ENCODE peak calls at places on chromosomes 12 and 14, in eight cellular contexts. One of them, this sample, is unnamed.

GRCh38 chr14:75069021-75069810 is at the start of gene ZC2HC1C:
- DNase-seq in left ventricle myocardium inferior: peak
- DNase-seq in right atrium auricular region: peak
- DNase-seq in suprapubic skin: peak
- DNase-seq in GM13976: peak
- DNase-seq in lower lobe of right lung: peak
- DNase-seq in astrocyte of the cerebellum: peak
- DNase-seq in astrocyte of the spinal cord: peak
- DNase-seq in this sample: peak

GRCh38 chr14:96051231-96051630 is 12.1 kb downstream of the C14orf132 start:
- DNase-seq in suprapubic skin: no peak
- DNase-seq in lower lobe of right lung: no peak
- DNase-seq in left ventricle myocardium inferior: no peak
- DNase-seq in astrocyte of the spinal cord: no peak
- DNase-seq in right atrium auricular region: no peak
- DNase-seq in GM13976: no peak
- DNase-seq in astrocyte of the cerebellum: no peak
- DNase-seq in this sample: no peak

GRCh38 chr14:24058951-24059475 is 7.2 kb downstream of the CARMIL3 start:
- DNase-seq in astrocyte of the spinal cord: no peak
- DNase-seq in right atrium auricular region: no peak
- DNase-seq in astrocyte of the cerebellum: no peak
- DNase-seq in left ventricle myocardium inferior: no peak
- DNase-seq in GM13976: no peak
- DNase-seq in suprapubic skin: no peak
- DNase-seq in lower lobe of right lung: no peak
- DNase-seq in this sample: no peak

GRCh38 chr12:102302553-102302952 is 104.9 kb upstream of the PMCH start:
- DNase-seq in astrocyte of the cerebellum: no peak
- DNase-seq in lower lobe of right lung: no peak
- DNase-seq in GM13976: no peak
- DNase-seq in right atrium auricular region: no peak
- DNase-seq in left ventricle myocardium inferior: no peak
- DNase-seq in suprapubic skin: no peak
- DNase-seq in astrocyte of the spinal cord: no peak
- DNase-seq in this sample: no peak

GRCh38 chr14:104220225-104221070 is 82.1 kb downstream of the KIF26A start:
- DNase-seq in left ventricle myocardium inferior: no peak
- DNase-seq in lower lobe of right lung: peak
- DNase-seq in astrocyte of the cerebellum: no peak
- DNase-seq in astrocyte of the spinal cord: no peak
- DNase-seq in right atrium auricular region: no peak
- DNase-seq in GM13976: no peak
- DNase-seq in suprapubic skin: peak
- DNase-seq in this sample: no peak

GRCh38 chr12:131091976-131092691 is 138.4 kb downstream of the ADGRD1 start:
- DNase-seq in lower lobe of right lung: peak
- DNase-seq in astrocyte of the spinal cord: no peak
- DNase-seq in right atrium auricular region: no peak
- DNase-seq in left ventricle myocardium inferior: no peak
- DNase-seq in suprapubic skin: peak
- DNase-seq in astrocyte of the cerebellum: no peak
- DNase-seq in GM13976: no peak
- DNase-seq in this sample: no peak

GRCh38 chr12:112191201-112191600 is 65.8 kb downstream of the TRAFD1 start:
- DNase-seq in lower lobe of right lung: no peak
- DNase-seq in left ventricle myocardium inferior: no peak
- DNase-seq in astrocyte of the spinal cord: no peak
- DNase-seq in right atrium auricular region: no peak
- DNase-seq in astrocyte of the cerebellum: no peak
- DNase-seq in GM13976: no peak
- DNase-seq in suprapubic skin: no peak
- DNase-seq in this sample: no peak

GRCh38 chr12:132723015-132723763 is 12.5 kb downstream of the PGAM5 start:
- DNase-seq in right atrium auricular region: no peak
- DNase-seq in suprapubic skin: no peak
- DNase-seq in astrocyte of the spinal cord: peak
- DNase-seq in astrocyte of the cerebellum: no peak
- DNase-seq in left ventricle myocardium inferior: peak
- DNase-seq in GM13976: no peak
- DNase-seq in lower lobe of right lung: no peak
- DNase-seq in this sample: no peak

GRCh38 chr14:99257673-99258221 is 14.2 kb downstream of the BCL11B start:
- DNase-seq in astrocyte of the spinal cord: no peak
- DNase-seq in lower lobe of right lung: no peak
- DNase-seq in GM13976: no peak
- DNase-seq in right atrium auricular region: no peak
- DNase-seq in suprapubic skin: no peak
- DNase-seq in left ventricle myocardium inferior: no peak
- DNase-seq in astrocyte of the cerebellum: no peak
- DNase-seq in this sample: no peak

GRCh38 chr14:97703006-97703760 is 906.0 kb downstream of the VRK1 start:
- DNase-seq in suprapubic skin: no peak
- DNase-seq in astrocyte of the spinal cord: no peak
- DNase-seq in right atrium auricular region: no peak
- DNase-seq in left ventricle myocardium inferior: no peak
- DNase-seq in lower lobe of right lung: no peak
- DNase-seq in GM13976: no peak
- DNase-seq in astrocyte of the cerebellum: no peak
- DNase-seq in this sample: no peak

GRCh38 chr14:105099778-105100177 is 34.5 kb upstream of the GPR132 start:
- DNase-seq in lower lobe of right lung: no peak
- DNase-seq in suprapubic skin: no peak
- DNase-seq in right atrium auricular region: no peak
- DNase-seq in GM13976: no peak
- DNase-seq in astrocyte of the cerebellum: no peak
- DNase-seq in left ventricle myocardium inferior: no peak
- DNase-seq in astrocyte of the spinal cord: no peak
- DNase-seq in this sample: no peak

GRCh38 chr14:32015166-32015565 is 61.9 kb upstream of the ARHGAP5 start:
- DNase-seq in right atrium auricular region: no peak
- DNase-seq in astrocyte of the cerebellum: no peak
- DNase-seq in suprapubic skin: no peak
- DNase-seq in left ventricle myocardium inferior: no peak
- DNase-seq in astrocyte of the spinal cord: no peak
- DNase-seq in lower lobe of right lung: no peak
- DNase-seq in GM13976: no peak
- DNase-seq in this sample: no peak

GRCh38 chr12:64673490-64674169 is 63.3 kb downstream of the RASSF3 start:
- DNase-seq in right atrium auricular region: no peak
- DNase-seq in left ventricle myocardium inferior: no peak
- DNase-seq in astrocyte of the spinal cord: peak
- DNase-seq in astrocyte of the cerebellum: peak
- DNase-seq in lower lobe of right lung: no peak
- DNase-seq in GM13976: no peak
- DNase-seq in suprapubic skin: no peak
- DNase-seq in this sample: no peak

GRCh38 chr14:91413547-91414474 is 3.8 kb downstream of the CCDC88C start:
- DNase-seq in right atrium auricular region: no peak
- DNase-seq in astrocyte of the spinal cord: no peak
- DNase-seq in suprapubic skin: no peak
- DNase-seq in lower lobe of right lung: peak
- DNase-seq in left ventricle myocardium inferior: no peak
- DNase-seq in GM13976: no peak
- DNase-seq in astrocyte of the cerebellum: no peak
- DNase-seq in this sample: no peak

GRCh38 chr14:45089813-45090212 is 5.9 kb downstream of the PRPF39 start:
- DNase-seq in suprapubic skin: no peak
- DNase-seq in right atrium auricular region: no peak
- DNase-seq in GM13976: peak
- DNase-seq in left ventricle myocardium inferior: no peak
- DNase-seq in lower lobe of right lung: no peak
- DNase-seq in astrocyte of the cerebellum: peak
- DNase-seq in astrocyte of the spinal cord: peak
- DNase-seq in this sample: peak

GRCh38 chr14:90301580-90302181 is 30.1 kb downstream of the NRDE2 start:
- DNase-seq in left ventricle myocardium inferior: no peak
- DNase-seq in right atrium auricular region: no peak
- DNase-seq in lower lobe of right lung: no peak
- DNase-seq in GM13976: no peak
- DNase-seq in suprapubic skin: no peak
- DNase-seq in astrocyte of the spinal cord: peak
- DNase-seq in astrocyte of the cerebellum: peak
- DNase-seq in this sample: no peak

DNA sequence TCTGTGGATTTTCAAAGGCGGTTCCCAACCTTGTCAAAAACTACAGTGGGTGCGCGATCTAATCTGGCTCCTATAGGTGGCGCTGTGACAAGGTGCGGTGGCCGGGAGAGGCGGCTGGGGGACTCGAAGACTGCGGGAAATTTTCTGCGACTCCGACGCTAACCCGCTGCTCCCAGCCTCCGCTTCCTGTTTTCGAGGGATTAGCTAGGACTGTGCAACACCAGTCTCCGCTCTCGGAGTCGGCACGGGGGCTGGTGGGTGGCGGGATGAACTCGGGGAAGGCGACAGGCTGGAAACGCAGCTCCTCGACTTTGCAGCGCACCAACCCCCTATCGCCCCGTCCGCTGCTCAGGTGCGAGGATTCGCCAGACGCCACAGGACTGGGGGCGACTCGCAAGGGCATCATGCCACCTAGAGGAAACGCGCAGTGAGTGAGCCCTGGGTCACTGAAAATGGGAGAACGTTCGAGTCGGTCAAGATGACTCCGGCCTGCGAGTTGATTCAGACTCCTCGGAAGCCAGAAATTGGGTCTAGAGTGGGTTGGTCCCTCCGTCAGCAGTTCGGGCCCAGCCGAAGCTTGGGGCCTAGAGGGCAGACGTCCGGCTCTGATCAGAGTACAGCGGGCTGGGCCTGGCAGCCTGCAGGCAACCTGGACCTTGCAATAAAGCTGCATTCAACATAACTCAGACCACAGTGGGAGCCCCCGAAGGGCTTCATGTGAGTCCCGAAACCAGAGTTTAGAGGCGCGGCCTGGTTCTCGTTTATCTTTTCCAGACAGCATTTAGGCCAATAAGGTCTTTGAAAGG is 5.5 kb upstream of the PAX9 start:
- DNase-seq in suprapubic skin: no peak
- DNase-seq in lower lobe of right lung: no peak
- DNase-seq in GM13976: peak
- DNase-seq in astrocyte of the cerebellum: no peak
- DNase-seq in left ventricle myocardium inferior: no peak
- DNase-seq in astrocyte of the spinal cord: no peak
- DNase-seq in right atrium auricular region: no peak
- DNase-seq in this sample: peak
- TF ChIP-seq CTCF in suprapubic skin: no peak
- TF ChIP-seq CTCF in lower lobe of right lung: peak
- TF ChIP-seq CTCF in GM13976: peak
- TF ChIP-seq CTCF in astrocyte of the cerebellum: peak
- TF ChIP-seq CTCF in left ventricle myocardium inferior: peak
- TF ChIP-seq CTCF in astrocyte of the spinal cord: peak
- TF ChIP-seq CTCF in right atrium auricular region: peak
- TF ChIP-seq CTCF in this sample: peak

DNA sequence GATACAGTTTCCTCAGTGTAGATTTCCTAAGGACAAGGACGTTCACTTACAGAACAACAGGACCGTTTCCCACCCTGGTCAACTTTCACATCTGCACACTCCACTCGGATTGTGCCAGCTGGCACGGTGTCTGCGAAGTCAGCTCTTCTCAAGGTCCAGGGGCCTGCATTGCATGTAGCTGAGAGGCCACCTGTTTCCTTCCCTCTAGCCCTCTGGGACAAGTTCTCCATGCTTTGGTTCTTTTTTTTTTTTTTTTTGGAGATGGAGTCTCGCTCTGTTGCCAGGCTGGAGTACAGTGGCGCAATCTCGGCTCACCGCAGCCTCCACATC is 16.5 kb downstream of the ACADS start:
- DNase-seq in astrocyte of the cerebellum: no peak
- DNase-seq in lower lobe of right lung: no peak
- DNase-seq in right atrium auricular region: no peak
- DNase-seq in GM13976: peak
- DNase-seq in astrocyte of the spinal cord: no peak
- DNase-seq in suprapubic skin: no peak
- DNase-seq in left ventricle myocardium inferior: peak
- DNase-seq in this sample: no peak
- TF ChIP-seq CTCF in astrocyte of the cerebellum: no peak
- TF ChIP-seq CTCF in lower lobe of right lung: no peak
- TF ChIP-seq CTCF in right atrium auricular region: no peak
- TF ChIP-seq CTCF in GM13976: no peak
- TF ChIP-seq CTCF in astrocyte of the spinal cord: no peak
- TF ChIP-seq CTCF in suprapubic skin: no peak
- TF ChIP-seq CTCF in left ventricle myocardium inferior: no peak
- TF ChIP-seq CTCF in this sample: no peak

GRCh38 chr12:89709157-89709993 is 737 bp upstream of the ATP2B1 start:
- DNase-seq in suprapubic skin: peak
- DNase-seq in astrocyte of the spinal cord: peak
- DNase-seq in right atrium auricular region: peak
- DNase-seq in GM13976: peak
- DNase-seq in left ventricle myocardium inferior: peak
- DNase-seq in astrocyte of the cerebellum: peak
- DNase-seq in lower lobe of right lung: peak
- DNase-seq in this sample: peak

GRCh38 chr12:89709994-89710872 is 1.6 kb upstream of the ATP2B1 start:
- DNase-seq in GM13976: no peak
- DNase-seq in astrocyte of the spinal cord: no peak
- DNase-seq in left ventricle myocardium inferior: peak
- DNase-seq in suprapubic skin: peak
- DNase-seq in lower lobe of right lung: peak
- DNase-seq in right atrium auricular region: peak
- DNase-seq in astrocyte of the cerebellum: no peak
- DNase-seq in this sample: no peak

GRCh38 chr12:89707992-89708792 is 446 bp downstream of the ATP2B1 start:
- DNase-seq in lower lobe of right lung: peak
- DNase-seq in suprapubic skin: peak
- DNase-seq in right atrium auricular region: no peak
- DNase-seq in astrocyte of the spinal cord: peak
- DNase-seq in GM13976: peak
- DNase-seq in astrocyte of the cerebellum: no peak
- DNase-seq in left ventricle myocardium inferior: peak
- DNase-seq in this sample: peak

GRCh38 chr12:89707623-89707991 is 1.0 kb downstream of the ATP2B1 start:
- DNase-seq in astrocyte of the cerebellum: no peak
- DNase-seq in left ventricle myocardium inferior: peak
- DNase-seq in lower lobe of right lung: peak
- DNase-seq in astrocyte of the spinal cord: no peak
- DNase-seq in GM13976: peak
- DNase-seq in suprapubic skin: peak
- DNase-seq in right atrium auricular region: no peak
- DNase-seq in this sample: peak

DNA sequence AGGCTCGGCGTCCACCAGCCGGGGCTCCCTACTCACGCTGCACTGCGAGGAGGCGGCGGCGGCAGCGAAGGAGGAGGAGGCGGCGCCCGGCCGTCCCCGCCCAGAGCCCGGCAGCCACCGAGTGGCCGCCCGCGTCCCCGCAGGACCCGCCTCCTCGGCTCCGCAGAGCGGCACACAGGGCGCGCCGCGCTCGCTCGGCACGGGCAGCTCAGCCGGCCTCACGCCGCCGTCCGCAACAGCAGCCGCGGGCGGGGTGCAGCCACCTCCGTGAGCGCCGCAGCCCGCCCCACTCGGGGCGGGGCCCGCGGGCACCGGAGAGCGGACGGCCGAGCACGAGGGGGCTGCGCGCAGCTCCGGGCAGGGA is at the start of gene ATP2B1:
- DNase-seq in GM13976: peak
- DNase-seq in left ventricle myocardium inferior: peak
- DNase-seq in suprapubic skin: peak
- DNase-seq in astrocyte of the spinal cord: peak
- DNase-seq in lower lobe of right lung: peak
- DNase-seq in right atrium auricular region: peak
- DNase-seq in astrocyte of the cerebellum: peak
- DNase-seq in this sample: peak
- TF ChIP-seq CTCF in GM13976: no peak
- TF ChIP-seq CTCF in left ventricle myocardium inferior: no peak
- TF ChIP-seq CTCF in suprapubic skin: no peak
- TF ChIP-seq CTCF in astrocyte of the spinal cord: peak
- TF ChIP-seq CTCF in lower lobe of right lung: peak
- TF ChIP-seq CTCF in right atrium auricular region: no peak
- TF ChIP-seq CTCF in astrocyte of the cerebellum: no peak
- TF ChIP-seq CTCF in this sample: no peak

GRCh38 chr12:56205445-56205844 is 16.2 kb upstream of the SMARCC2 start:
- DNase-seq in GM13976: no peak
- DNase-seq in suprapubic skin: no peak
- DNase-seq in astrocyte of the cerebellum: no peak
- DNase-seq in lower lobe of right lung: no peak
- DNase-seq in left ventricle myocardium inferior: no peak
- DNase-seq in astrocyte of the spinal cord: no peak
- DNase-seq in right atrium auricular region: no peak
- DNase-seq in this sample: no peak
- TF ChIP-seq CTCF in GM13976: no peak
- TF ChIP-seq CTCF in suprapubic skin: no peak
- TF ChIP-seq CTCF in astrocyte of the cerebellum: no peak
- TF ChIP-seq CTCF in lower lobe of right lung: no peak
- TF ChIP-seq CTCF in left ventricle myocardium inferior: no peak
- TF ChIP-seq CTCF in astrocyte of the spinal cord: no peak
- TF ChIP-seq CTCF in right atrium auricular region: no peak
- TF ChIP-seq CTCF in this sample: no peak